ENCODE peak calls at places on chromosomes 12 and 14, in nine cellular contexts. One of them, this sample, is unnamed.

GRCh38 chr12:20376984-20377383 is 8.6 kb downstream of the PDE3A start:
- DNase-seq in psoas muscle: no peak
- DNase-seq in AG09309: no peak
- DNase-seq in suprapubic skin: no peak
- DNase-seq in adrenal gland: no peak
- DNase-seq in IMR-90: peak; percentile 30
- DNase-seq in GM12865: peak; percentile 17
- DNase-seq in pancreas: no peak
- DNase-seq in CD8-positive, alpha-beta memory T cell: no peak
- DNase-seq in this sample: peak; percentile 68

GRCh38 chr12:119627019-119627643 is 33.6 kb downstream of the TMEM233 start:
- DNase-seq in psoas muscle: no peak
- DNase-seq in AG09309: no peak
- DNase-seq in suprapubic skin: no peak
- DNase-seq in adrenal gland: no peak
- DNase-seq in IMR-90: no peak
- DNase-seq in GM12865: no peak
- DNase-seq in pancreas: no peak
- DNase-seq in CD8-positive, alpha-beta memory T cell: no peak
- DNase-seq in this sample: no peak

GRCh38 chr12:131555866-131556265 is 155.0 kb upstream of the SFSWAP start:
- DNase-seq in psoas muscle: no peak
- DNase-seq in AG09309: no peak
- DNase-seq in suprapubic skin: no peak
- DNase-seq in adrenal gland: no peak
- DNase-seq in IMR-90: no peak
- DNase-seq in GM12865: no peak
- DNase-seq in pancreas: no peak
- DNase-seq in CD8-positive, alpha-beta memory T cell: no peak
- DNase-seq in this sample: no peak

GRCh38 chr14:20469890-20470858 is 968 bp downstream of the PNP start:
- DNase-seq in psoas muscle: no peak
- DNase-seq in AG09309: no peak
- DNase-seq in suprapubic skin: peak; percentile 73
- DNase-seq in adrenal gland: peak; percentile 68
- DNase-seq in IMR-90: peak; percentile 57
- DNase-seq in GM12865: peak; percentile 60
- DNase-seq in pancreas: no peak
- DNase-seq in CD8-positive, alpha-beta memory T cell: peak; percentile 29
- DNase-seq in this sample: peak; percentile 87

GRCh38 chr14:69580009-69580577 is 5.4 kb upstream of the CCDC177 start:
- DNase-seq in psoas muscle: no peak
- DNase-seq in AG09309: peak; percentile 94
- DNase-seq in suprapubic skin: no peak
- DNase-seq in adrenal gland: peak; percentile 85
- DNase-seq in IMR-90: peak; percentile 96
- DNase-seq in GM12865: peak; percentile 57
- DNase-seq in pancreas: no peak
- DNase-seq in CD8-positive, alpha-beta memory T cell: no peak
- DNase-seq in this sample: peak; percentile 98

GRCh38 chr12:111355181-111355925 is 13.5 kb downstream of the PHETA1 start:
- DNase-seq in psoas muscle: no peak
- DNase-seq in AG09309: no peak
- DNase-seq in suprapubic skin: no peak
- DNase-seq in adrenal gland: no peak
- DNase-seq in IMR-90: no peak
- DNase-seq in GM12865: no peak
- DNase-seq in pancreas: no peak
- DNase-seq in CD8-positive, alpha-beta memory T cell: no peak
- DNase-seq in this sample: no peak

GRCh38 chr12:15001733-15002471 is 29.1 kb downstream of the PDE6H start:
- DNase-seq in psoas muscle: peak; percentile 72
- DNase-seq in AG09309: no peak
- DNase-seq in suprapubic skin: peak; percentile 66
- DNase-seq in adrenal gland: peak; percentile 79
- DNase-seq in IMR-90: peak; percentile 21
- DNase-seq in GM12865: no peak
- DNase-seq in pancreas: no peak
- DNase-seq in CD8-positive, alpha-beta memory T cell: no peak
- DNase-seq in this sample: peak; percentile 73

GRCh38 chr14:24710403-24711063 is 76.5 kb upstream of the GZMB start:
- DNase-seq in psoas muscle: no peak
- DNase-seq in AG09309: peak; percentile 18
- DNase-seq in suprapubic skin: no peak
- DNase-seq in adrenal gland: peak; percentile 83
- DNase-seq in IMR-90: peak; percentile 59
- DNase-seq in GM12865: peak; percentile 73
- DNase-seq in pancreas: peak; percentile 63
- DNase-seq in CD8-positive, alpha-beta memory T cell: peak; percentile 39
- DNase-seq in this sample: peak; percentile 77

GRCh38 chr12:12704593-12705230 is 8.7 kb upstream of the GPR19 start:
- DNase-seq in psoas muscle: peak; percentile 64
- DNase-seq in AG09309: peak; percentile 90
- DNase-seq in suprapubic skin: no peak
- DNase-seq in adrenal gland: peak; percentile 90
- DNase-seq in IMR-90: peak; percentile 95
- DNase-seq in GM12865: peak; percentile 85
- DNase-seq in pancreas: no peak
- DNase-seq in CD8-positive, alpha-beta memory T cell: no peak
- DNase-seq in this sample: peak; percentile 96

GRCh38 chr14:50083467-50084337 is 32.7 kb downstream of the VCPKMT start:
- DNase-seq in psoas muscle: no peak
- DNase-seq in AG09309: no peak
- DNase-seq in suprapubic skin: no peak
- DNase-seq in adrenal gland: no peak
- DNase-seq in IMR-90: peak; percentile 75
- DNase-seq in GM12865: peak; percentile 78
- DNase-seq in pancreas: no peak
- DNase-seq in CD8-positive, alpha-beta memory T cell: peak; percentile 42
- DNase-seq in this sample: no peak

GRCh38 chr12:39230086-39230485 is 212.8 kb downstream of the KIF21A start:
- DNase-seq in psoas muscle: no peak
- DNase-seq in AG09309: no peak
- DNase-seq in suprapubic skin: no peak
- DNase-seq in adrenal gland: no peak
- DNase-seq in IMR-90: no peak
- DNase-seq in GM12865: peak; percentile 3
- DNase-seq in pancreas: no peak
- DNase-seq in CD8-positive, alpha-beta memory T cell: no peak
- DNase-seq in this sample: peak; percentile 37

GRCh38 chr12:7989827-7990491 is 42.6 kb upstream of the FOXJ2 start:
- DNase-seq in psoas muscle: peak; percentile 65
- DNase-seq in AG09309: no peak
- DNase-seq in suprapubic skin: peak; percentile 56
- DNase-seq in adrenal gland: peak; percentile 58
- DNase-seq in IMR-90: peak; percentile 12
- DNase-seq in GM12865: peak; percentile 38
- DNase-seq in pancreas: no peak
- DNase-seq in CD8-positive, alpha-beta memory T cell: peak; percentile 45
- DNase-seq in this sample: peak; percentile 8

GRCh38 chr12:120735181-120735580 is 9.6 kb downstream of the ACADS start:
- DNase-seq in psoas muscle: no peak
- DNase-seq in AG09309: no peak
- DNase-seq in suprapubic skin: no peak
- DNase-seq in adrenal gland: no peak
- DNase-seq in IMR-90: no peak
- DNase-seq in GM12865: no peak
- DNase-seq in pancreas: no peak
- DNase-seq in CD8-positive, alpha-beta memory T cell: no peak
- DNase-seq in this sample: no peak
- H3K4me3 ChIP-seq in psoas muscle: no peak overlapping the region
- H3K4me3 ChIP-seq in AG09309: no peak overlapping the region
- H3K4me3 ChIP-seq in suprapubic skin: no peak overlapping the region
- H3K4me3 ChIP-seq in adrenal gland: no peak overlapping the region
- H3K4me3 ChIP-seq in IMR-90: no peak overlapping the region
- H3K4me3 ChIP-seq in GM12865: no peak overlapping the region
- H3K4me3 ChIP-seq in pancreas: no peak overlapping the region
- H3K4me3 ChIP-seq in CD8-positive, alpha-beta memory T cell: no peak overlapping the region
- H3K4me3 ChIP-seq in this sample: no peak overlapping the region

GRCh38 chr12:95216704-95217376 is 427 bp downstream of the FGD6 start:
- DNase-seq in psoas muscle: no peak
- DNase-seq in AG09309: no peak
- DNase-seq in suprapubic skin: no peak
- DNase-seq in adrenal gland: no peak
- DNase-seq in IMR-90: no peak
- DNase-seq in GM12865: peak; percentile 44
- DNase-seq in pancreas: no peak
- DNase-seq in CD8-positive, alpha-beta memory T cell: no peak
- DNase-seq in this sample: peak; percentile 33

GRCh38 chr12:95217377-95218163 is at the start of the genes FGD6 and VEZT:
- DNase-seq in psoas muscle: peak; percentile 99
- DNase-seq in AG09309: peak; percentile 94
- DNase-seq in suprapubic skin: peak; percentile 99
- DNase-seq in adrenal gland: peak; percentile 100
- DNase-seq in IMR-90: peak; percentile 99
- DNase-seq in GM12865: peak; percentile 99
- DNase-seq in pancreas: peak; percentile 97
- DNase-seq in CD8-positive, alpha-beta memory T cell: peak; percentile 94
- DNase-seq in this sample: peak; percentile 99

GRCh38 chr12:95213928-95214327 is 3.3 kb downstream of the FGD6 start:
- DNase-seq in psoas muscle: no peak
- DNase-seq in AG09309: no peak
- DNase-seq in suprapubic skin: no peak
- DNase-seq in adrenal gland: no peak
- DNase-seq in IMR-90: no peak
- DNase-seq in GM12865: peak; percentile 70
- DNase-seq in pancreas: no peak
- DNase-seq in CD8-positive, alpha-beta memory T cell: no peak
- DNase-seq in this sample: no peak

GRCh38 chr12:95214466-95214865 is 2.8 kb downstream of the FGD6 start:
- DNase-seq in psoas muscle: no peak
- DNase-seq in AG09309: no peak
- DNase-seq in suprapubic skin: no peak
- DNase-seq in adrenal gland: no peak
- DNase-seq in IMR-90: no peak
- DNase-seq in GM12865: peak; percentile 44
- DNase-seq in pancreas: no peak
- DNase-seq in CD8-positive, alpha-beta memory T cell: no peak
- DNase-seq in this sample: no peak

DNA sequence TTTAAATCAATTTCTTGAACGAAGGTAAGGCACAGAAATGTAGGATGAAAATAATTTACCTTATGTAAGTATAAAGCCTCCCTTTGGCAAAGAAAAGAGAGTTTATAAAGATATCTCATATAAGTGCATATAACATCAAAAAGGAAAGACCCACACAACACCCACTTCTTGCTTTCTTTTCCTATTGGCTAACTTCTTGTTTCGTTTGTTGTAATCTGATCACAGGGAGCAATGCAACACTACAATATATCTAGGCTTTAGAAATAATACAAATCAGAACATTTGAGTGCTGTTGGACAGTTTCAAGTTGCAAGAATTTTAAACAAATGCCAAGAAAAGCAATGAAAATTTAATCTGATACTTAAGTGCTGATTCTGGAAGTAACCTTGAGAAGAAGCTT is 1.3 kb downstream of the FGD6 start:
- DNase-seq in psoas muscle: no peak
- DNase-seq in AG09309: no peak
- DNase-seq in suprapubic skin: no peak
- DNase-seq in adrenal gland: no peak
- DNase-seq in IMR-90: peak; percentile 75
- DNase-seq in GM12865: peak; percentile 42
- DNase-seq in pancreas: no peak
- DNase-seq in CD8-positive, alpha-beta memory T cell: no peak
- DNase-seq in this sample: peak; percentile 63
- H3K4me3 ChIP-seq in psoas muscle: peak overlapping the region; percentile 88
- H3K4me3 ChIP-seq in AG09309: no peak overlapping the region
- H3K4me3 ChIP-seq in suprapubic skin: peak overlapping the region; percentile 97
- H3K4me3 ChIP-seq in adrenal gland: peak overlapping the region; percentile 88
- H3K4me3 ChIP-seq in IMR-90: peak overlapping the region; percentile 81
- H3K4me3 ChIP-seq in GM12865: peak overlapping the region; percentile 89
- H3K4me3 ChIP-seq in pancreas: peak overlapping the region; percentile 3
- H3K4me3 ChIP-seq in CD8-positive, alpha-beta memory T cell: no peak overlapping the region
- H3K4me3 ChIP-seq in this sample: peak overlapping the region; percentile 88

GRCh38 chr12:104599985-104600712 is 143.4 kb downstream of the CHST11 start:
- DNase-seq in psoas muscle: no peak
- DNase-seq in AG09309: no peak
- DNase-seq in suprapubic skin: no peak
- DNase-seq in adrenal gland: no peak
- DNase-seq in IMR-90: no peak
- DNase-seq in GM12865: peak; percentile 56
- DNase-seq in pancreas: no peak
- DNase-seq in CD8-positive, alpha-beta memory T cell: no peak
- DNase-seq in this sample: no peak

GRCh38 chr12:104599272-104599984 is 142.7 kb downstream of the CHST11 start:
- DNase-seq in psoas muscle: no peak
- DNase-seq in AG09309: no peak
- DNase-seq in suprapubic skin: no peak
- DNase-seq in adrenal gland: no peak
- DNase-seq in IMR-90: no peak
- DNase-seq in GM12865: no peak
- DNase-seq in pancreas: no peak
- DNase-seq in CD8-positive, alpha-beta memory T cell: no peak
- DNase-seq in this sample: no peak

GRCh38 chr12:104598342-104599271 is 141.9 kb downstream of the CHST11 start:
- DNase-seq in psoas muscle: no peak
- DNase-seq in AG09309: no peak
- DNase-seq in suprapubic skin: no peak
- DNase-seq in adrenal gland: no peak
- DNase-seq in IMR-90: no peak
- DNase-seq in GM12865: no peak
- DNase-seq in pancreas: no peak
- DNase-seq in CD8-positive, alpha-beta memory T cell: no peak
- DNase-seq in this sample: no peak

GRCh38 chr12:104596128-104596799 is 139.5 kb downstream of the CHST11 start:
- DNase-seq in psoas muscle: no peak
- DNase-seq in AG09309: peak; percentile 90
- DNase-seq in suprapubic skin: no peak
- DNase-seq in adrenal gland: peak; percentile 74
- DNase-seq in IMR-90: peak; percentile 86
- DNase-seq in GM12865: no peak
- DNase-seq in pancreas: no peak
- DNase-seq in CD8-positive, alpha-beta memory T cell: no peak
- DNase-seq in this sample: peak; percentile 92

GRCh38 chr12:104596876-104597833 is 140.4 kb downstream of the CHST11 start:
- DNase-seq in psoas muscle: no peak
- DNase-seq in AG09309: no peak
- DNase-seq in suprapubic skin: no peak
- DNase-seq in adrenal gland: no peak
- DNase-seq in IMR-90: no peak
- DNase-seq in GM12865: peak; percentile 21
- DNase-seq in pancreas: no peak
- DNase-seq in CD8-positive, alpha-beta memory T cell: no peak
- DNase-seq in this sample: no peak
- H3K4me3 ChIP-seq in psoas muscle: no peak overlapping the region
- H3K4me3 ChIP-seq in AG09309: no peak overlapping the region
- H3K4me3 ChIP-seq in suprapubic skin: no peak overlapping the region
- H3K4me3 ChIP-seq in adrenal gland: no peak overlapping the region
- H3K4me3 ChIP-seq in IMR-90: no peak overlapping the region
- H3K4me3 ChIP-seq in GM12865: no peak overlapping the region
- H3K4me3 ChIP-seq in pancreas: no peak overlapping the region
- H3K4me3 ChIP-seq in CD8-positive, alpha-beta memory T cell: no peak overlapping the region
- H3K4me3 ChIP-seq in this sample: no peak overlapping the region

DNA sequence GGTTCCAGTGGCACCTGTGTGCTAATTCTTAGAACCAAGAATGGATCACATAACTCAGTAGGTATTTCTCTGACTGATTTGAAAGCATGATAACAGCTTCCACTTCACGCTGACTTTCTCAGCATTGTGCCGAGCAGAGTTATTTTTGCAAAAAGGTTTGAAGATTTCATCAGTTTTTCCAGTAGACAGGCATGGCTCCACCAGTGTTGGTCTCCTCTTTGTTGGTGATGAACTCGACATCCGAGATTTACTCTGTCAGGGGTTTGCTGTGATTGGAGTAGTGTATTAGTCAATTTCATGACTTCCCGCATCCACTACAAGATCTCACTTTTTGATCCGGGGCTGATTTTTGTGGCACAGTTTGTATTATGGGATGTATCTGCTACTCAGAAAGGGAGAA is 85.3 kb downstream of the PRKCH start:
- DNase-seq in psoas muscle: no peak
- DNase-seq in AG09309: no peak
- DNase-seq in suprapubic skin: no peak
- DNase-seq in adrenal gland: no peak
- DNase-seq in IMR-90: no peak
- DNase-seq in GM12865: no peak
- DNase-seq in pancreas: no peak
- DNase-seq in CD8-positive, alpha-beta memory T cell: no peak
- DNase-seq in this sample: no peak
- H3K4me3 ChIP-seq in psoas muscle: no peak overlapping the region
- H3K4me3 ChIP-seq in AG09309: no peak overlapping the region
- H3K4me3 ChIP-seq in suprapubic skin: no peak overlapping the region
- H3K4me3 ChIP-seq in adrenal gland: no peak overlapping the region
- H3K4me3 ChIP-seq in IMR-90: no peak overlapping the region
- H3K4me3 ChIP-seq in GM12865: no peak overlapping the region
- H3K4me3 ChIP-seq in pancreas: no peak overlapping the region
- H3K4me3 ChIP-seq in CD8-positive, alpha-beta memory T cell: no peak overlapping the region
- H3K4me3 ChIP-seq in this sample: no peak overlapping the region

This sample was measured in cardiac fibroblast.